ENCODE peak calls at places on chromosomes 2 and 18, in five cellular contexts. C is stomach, Q is H1, T is bronchial epithelial cell, U is psoas muscle. J is an unnamed sample.

GRCh38 chr2:222300725-222301295 is 2.0 kb upstream of the PAX3 start:
- DNase-seq in T (no peak), U (no peak), Q (no peak), C (no peak), J (no peak)

GRCh38 chr18:70672581-70672980 is 383.7 kb downstream of the SOCS6 start:
- DNase-seq in U (no peak), T (no peak), Q (no peak), C (no peak), J (no peak)

GRCh38 chr2:205051417-205051816 is 506.1 kb downstream of the PARD3B start:
- DNase-seq in T (peak; percentile 16), C (no peak), U (no peak), Q (no peak), J (no peak)

GRCh38 chr2:215654177-215654850 is 218.4 kb upstream of the FN1 start:
- DNase-seq in U (no peak), C (no peak), Q (no peak), T (no peak), J (no peak)

GRCh38 chr18:35387367-35387685 is 10.2 kb upstream of the ZNF396 start:
- DNase-seq in Q (no peak), C (no peak), T (peak; percentile 56), U (no peak), J (peak; percentile 25)

GRCh38 chr18:37844209-37844970 is 278.8 kb upstream of the CELF4 start:
- DNase-seq in C (no peak), Q (no peak), T (no peak), U (no peak), J (no peak)

GRCh38 chr18:76978616-76979015 is 154.0 kb downstream of the MBP start:
- DNase-seq in C (no peak), T (no peak), Q (peak; percentile 30), U (no peak), J (no peak)

GRCh38 chr18:79825913-79826312 is 28.2 kb downstream of the KCNG2 start:
- DNase-seq in U (no peak), Q (peak; percentile 39), T (no peak), C (no peak), J (no peak)

GRCh38 chr2:133737597-133737996 is 169.3 kb upstream of the NCKAP5 start:
- DNase-seq in U (no peak), Q (no peak), C (no peak), T (no peak), J (no peak)

GRCh38 chr2:223057545-223057944 is 5.6 kb downstream of the KCNE4 start:
- DNase-seq in C (no peak), Q (no peak), T (no peak), U (no peak), J (no peak)

GRCh38 chr2:134401789-134402188 is 147.9 kb downstream of the MGAT5 start:
- DNase-seq in T (no peak), U (no peak), Q (no peak), C (no peak), J (no peak)

GRCh38 chr18:61544178-61544577 is 210.9 kb downstream of the CDH20 start:
- DNase-seq in T (no peak), U (no peak), C (no peak), Q (no peak), J (no peak)

GRCh38 chr18:61892683-61893303 is at the start of gene RNF152:
- DNase-seq in C (peak; percentile 40), T (peak; percentile 18), Q (peak; percentile 64), U (peak; percentile 55), J (no peak)

GRCh38 chr2:105866439-105867170 is 121.9 kb downstream of the NCK2 start:
- DNase-seq in U (no peak), T (peak; percentile 43), C (no peak), Q (no peak), J (peak; percentile 31)

GRCh38 chr2:235640900-235641299 is 147.1 kb downstream of the AGAP1 start:
- DNase-seq in T (no peak), Q (no peak), C (no peak), U (no peak), J (no peak)

GRCh38 chr2:105718846-105719432 is 25.8 kb upstream of the NCK2 start:
- DNase-seq in U (no peak), Q (no peak), C (no peak), T (no peak), J (no peak)

GRCh38 chr2:30470426-30470825 is 23.4 kb downstream of the LCLAT1 start:
- DNase-seq in Q (no peak), T (no peak), C (no peak), U (no peak), J (no peak)

GRCh38 chr18:43774497-43774896 is 497.2 kb upstream of the SYT4 start:
- DNase-seq in T (no peak), C (no peak), Q (no peak), U (no peak), J (no peak)

GRCh38 chr2:237760506-237761502 is 37.8 kb upstream of the RBM44 start:
- DNase-seq in T (no peak), C (no peak), U (no peak), Q (no peak), J (no peak)

GRCh38 chr2:61434314-61434713 is 36.6 kb downstream of the USP34 start:
- DNase-seq in Q (no peak), U (peak; percentile 80), C (no peak), T (no peak), J (no peak)

GRCh38 chr18:75139226-75139911 is 69.6 kb downstream of the PTGR3 start:
- DNase-seq in Q (no peak), U (no peak), C (no peak), T (no peak), J (no peak)

GRCh38 chr2:101307950-101308431 is 510 bp downstream of the RNF149 start:
- DNase-seq in C (no peak), T (no peak), Q (peak; percentile 63), U (peak; percentile 63), J (no peak)

GRCh38 chr2:131493199-131494018 is 1.2 kb upstream of the MZT2A start:
- DNase-seq in T (no peak), C (no peak), U (no peak), Q (no peak), J (peak; percentile 7)

GRCh38 chr18:58615150-58616132 is 13.4 kb downstream of the ALPK2 start:
- DNase-seq in Q (no peak), T (peak; percentile 41), U (no peak), C (peak; percentile 26), J (no peak)

GRCh38 chr18:3360211-3360610 is 89.8 kb upstream of the TGIF1 start:
- DNase-seq in T (no peak), Q (peak; percentile 67), U (no peak), C (no peak), J (no peak)

DNA sequence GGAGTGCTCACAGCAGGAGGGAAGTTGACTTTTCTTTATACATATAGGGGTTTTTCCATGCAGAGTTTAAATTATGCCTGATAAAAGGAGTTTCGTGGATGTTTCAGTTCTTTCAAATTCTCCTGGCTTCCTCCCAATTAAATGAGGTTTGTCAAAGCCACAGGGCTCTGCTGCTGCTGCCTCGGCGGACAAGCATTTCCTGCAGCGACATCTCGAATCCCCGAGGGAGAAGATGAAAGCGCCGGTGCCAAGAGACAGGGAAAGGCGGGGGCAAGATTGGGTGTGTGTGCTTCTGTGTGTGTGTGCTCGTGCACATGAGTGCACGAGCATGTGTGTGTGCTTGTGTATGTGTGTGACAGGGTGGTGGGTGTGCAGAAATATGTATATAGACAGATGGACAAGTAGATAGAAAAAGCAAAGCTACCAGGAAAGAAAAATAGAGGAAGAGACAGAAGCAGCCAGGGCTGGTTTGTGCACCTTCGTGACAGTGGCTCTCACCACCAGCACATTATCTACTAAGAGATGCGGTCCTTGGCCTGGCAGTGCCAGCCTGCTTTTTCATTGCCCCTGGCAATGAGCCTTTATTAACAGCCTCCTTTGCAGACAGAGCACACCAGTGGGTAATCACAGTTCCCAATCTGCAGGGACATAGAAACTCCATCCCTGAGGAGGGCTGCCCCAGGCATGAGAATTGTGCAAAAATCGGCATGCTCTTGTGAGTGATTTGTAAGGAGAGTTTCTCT is 76.2 kb downstream of the CDK15 start:
- DNase-seq in T (no peak), Q (no peak), C (no peak), U (no peak), J (peak; percentile 56)
- H3K4me3 ChIP-seq in T (no peak overlapping the region), Q (no peak overlapping the region), C (no peak overlapping the region), U (no peak overlapping the region), J (peak overlapping the region; percentile 20)

GRCh38 chr2:159133795-159134194 is 152.7 kb downstream of the WDSUB1 start:
- DNase-seq in U (no peak), Q (no peak), C (no peak), T (no peak), J (peak; percentile 59)
- TF ChIP-seq CTCF in U (no peak), Q (no peak), C (no peak), T (no peak), J (peak; percentile 35)

GRCh38 chr2:54620948-54621347 is 102.5 kb upstream of the EML6 start:
- DNase-seq in C (no peak), T (no peak), Q (no peak), U (no peak), J (no peak)
- H3K36me3 ChIP-seq in C (peaks cover 86% of the 10 kb centered on the region), T (peaks cover 33% of the 10 kb centered on the region), Q (peaks cover 39% of the 10 kb centered on the region), U (peaks cover 3% of the 10 kb centered on the region), J (peaks cover 90% of the 10 kb centered on the region)

GRCh38 chr2:167861574-167862193 is 385.7 kb downstream of the STK39 start:
- DNase-seq in U (no peak), C (no peak), T (no peak), Q (no peak), J (no peak)
- H3K4me3 ChIP-seq in U (no peak overlapping the region), C (no peak overlapping the region), T (no peak overlapping the region), Q (no peak overlapping the region), J (no peak overlapping the region)

DNA sequence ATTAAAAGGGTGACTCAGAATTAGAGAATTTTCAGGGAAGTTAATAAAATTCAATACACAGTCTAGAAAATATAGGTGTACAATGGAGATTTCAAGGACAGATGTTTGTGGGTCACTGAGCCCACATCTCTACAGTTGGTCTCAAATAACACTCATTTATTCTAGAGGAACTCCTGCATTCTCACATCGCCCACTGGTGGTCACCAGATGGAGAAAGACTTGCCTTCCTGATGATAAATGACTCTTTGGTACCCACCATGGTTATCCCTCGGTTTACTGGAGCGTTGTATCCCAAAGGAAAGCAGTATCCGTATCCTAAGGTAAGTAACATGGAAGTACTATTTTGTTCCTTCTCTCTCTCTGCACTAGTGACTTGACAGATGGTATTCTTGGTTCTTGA is 1297.1 kb downstream of the DPP10 start:
- DNase-seq in T (no peak), Q (no peak), U (no peak), C (no peak), J (no peak)
- TF ChIP-seq CTCF in T (no peak), Q (no peak), U (no peak), C (no peak), J (no peak)

DNA sequence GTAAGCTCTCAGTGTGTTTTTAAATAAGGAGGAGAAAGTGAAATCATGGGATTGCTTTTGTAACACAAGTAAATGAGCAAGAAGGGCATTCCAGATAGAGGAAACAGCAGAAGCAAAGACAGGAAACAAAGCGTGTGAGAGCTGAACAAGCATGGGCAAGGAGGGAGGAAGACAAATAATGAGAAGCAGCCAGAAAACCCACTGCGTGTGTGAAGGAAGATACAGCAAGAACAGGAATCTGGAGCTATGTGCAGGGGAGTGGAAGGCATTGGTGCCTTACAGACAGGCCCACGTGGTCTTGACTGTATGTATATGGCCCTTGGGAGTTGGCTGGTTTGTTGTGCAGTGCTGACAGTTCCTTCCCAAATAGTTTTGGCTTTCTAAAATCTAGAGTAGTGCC is 88.6 kb downstream of the AAK1 start:
- DNase-seq in C (no peak), T (peak; percentile 75), Q (no peak), U (no peak), J (no peak)
- H3K36me3 ChIP-seq in C (peaks cover 17% of the 10 kb centered on the region), T (no peaks in the 10 kb centered on the region), Q (no peaks in the 10 kb centered on the region), U (no peaks in the 10 kb centered on the region), J (no peaks in the 10 kb centered on the region)

GRCh38 chr2:64202206-64202864 is 58.1 kb upstream of the PELI1 start:
- DNase-seq in T (peak; percentile 78), U (no peak), Q (no peak), C (no peak), J (peak; percentile 23)
- H3K4me3 ChIP-seq in T (no peak overlapping the region), U (no peak overlapping the region), Q (no peak overlapping the region), C (no peak overlapping the region), J (no peak overlapping the region)

J was measured in brain microvascular endothelial cell.